ENCODE peak calls at places on chromosome 6, in nine cellular contexts. O is cardiac fibroblast; S is A549; H is fibroblast of lung; K is stomach; T is spleen; N is CD8-positive, alpha-beta memory T cell; C is AG04450; Z is adipocyte. M is an unnamed sample.

GRCh38 chr6:141963543-141964295 is 169.0 kb upstream of the GJE1 start:
- DNase-seq in O (peak; percentile 41), S (no peak), H (peak; percentile 43), K (no peak), T (no peak), N (no peak), C (no peak), Z (no peak), M (peak; percentile 21)

GRCh38 chr6:103783344-103783743 is 1076.4 kb downstream of the HACE1 start:
- DNase-seq in O (peak; percentile 7), S (no peak), H (no peak), K (peak; percentile 28), T (no peak), N (no peak), C (no peak), Z (no peak), M (no peak)

GRCh38 chr6:145878591-145879295 is 64.1 kb upstream of the FBXO30 start:
- DNase-seq in O (no peak), S (no peak), H (no peak), K (no peak), T (no peak), N (no peak), C (no peak), Z (no peak), M (no peak)

GRCh38 chr6:107645740-107646139 is 155.8 kb downstream of the SOBP start:
- DNase-seq in O (no peak), S (no peak), H (no peak), K (no peak), T (no peak), N (no peak), C (no peak), Z (no peak), M (no peak)

GRCh38 chr6:134097114-134097707 is 44.8 kb upstream of the SLC2A12 start:
- DNase-seq in O (peak; percentile 86), S (peak; percentile 58), H (peak; percentile 83), K (peak; percentile 61), T (no peak), N (peak; percentile 51), C (peak; percentile 50), Z (peak; percentile 92), M (no peak)

GRCh38 chr6:167826230-167827061 is at the start of gene AFDN:
- DNase-seq in O (peak; percentile 47), S (peak; percentile 40), H (peak; percentile 33), K (peak; percentile 82), T (peak; percentile 94), N (peak; percentile 52), C (no peak), Z (peak; percentile 86), M (no peak)

GRCh38 chr6:167779123-167779992 is 47.4 kb upstream of the AFDN start:
- DNase-seq in O (no peak), S (no peak), H (no peak), K (no peak), T (peak; percentile 66), N (no peak), C (no peak), Z (no peak), M (no peak)

GRCh38 chr6:6891074-6891754 is 216.5 kb upstream of the RREB1 start:
- DNase-seq in O (no peak), S (no peak), H (no peak), K (peak; percentile 80), T (no peak), N (no peak), C (no peak), Z (no peak), M (no peak)

GRCh38 chr6:448296-449056 is 56.9 kb downstream of the IRF4 start:
- DNase-seq in O (no peak), S (no peak), H (no peak), K (no peak), T (peak; percentile 62), N (no peak), C (no peak), Z (no peak), M (no peak)

GRCh38 chr6:17418281-17419188 is 25.1 kb downstream of the CAP2 start:
- DNase-seq in O (peak; percentile 53), S (peak; percentile 27), H (no peak), K (no peak), T (no peak), N (no peak), C (no peak), Z (peak; percentile 89), M (peak; percentile 72)
- H3K4me3 ChIP-seq in O (no peak overlapping the region), S (peak overlapping the region; percentile 22), H (no peak overlapping the region), K (no peak overlapping the region), T (no peak overlapping the region), N (no peak overlapping the region), C (peak overlapping the region; percentile 37), Z (peak overlapping the region; percentile 64), M (no peak overlapping the region)

GRCh38 chr6:150857906-150858365 is 7.6 kb upstream of the MTHFD1L start:
- DNase-seq in O (no peak), S (no peak), H (no peak), K (no peak), T (no peak), N (no peak), C (no peak), Z (no peak), M (no peak)
- H3K4me3 ChIP-seq in O (no peak overlapping the region), S (no peak overlapping the region), H (no peak overlapping the region), K (no peak overlapping the region), T (no peak overlapping the region), N (no peak overlapping the region), C (peak overlapping the region; percentile 15), Z (peak overlapping the region; percentile 67), M (no peak overlapping the region)

GRCh38 chr6:113734886-113735481 is 122.2 kb upstream of the MARCKS start:
- DNase-seq in O (peak; percentile 22), S (no peak), H (peak; percentile 34), K (no peak), T (no peak), N (no peak), C (no peak), Z (peak; percentile 27), M (no peak)
- H3K4me3 ChIP-seq in O (no peak overlapping the region), S (no peak overlapping the region), H (no peak overlapping the region), K (no peak overlapping the region), T (no peak overlapping the region), N (no peak overlapping the region), C (no peak overlapping the region), Z (no peak overlapping the region), M (no peak overlapping the region)

GRCh38 chr6:30341728-30342127 is 3.2 kb upstream of the RPP21 start:
- DNase-seq in O (no peak), S (no peak), H (no peak), K (no peak), T (no peak), N (no peak), C (no peak), Z (no peak), M (no peak)

GRCh38 chr6:30345852-30346251 is 896 bp downstream of the RPP21 start:
- DNase-seq in O (no peak), S (no peak), H (no peak), K (no peak), T (no peak), N (no peak), C (no peak), Z (no peak), M (no peak)

GRCh38 chr6:30341249-30341648 is 3.7 kb upstream of the RPP21 start:
- DNase-seq in O (no peak), S (no peak), H (no peak), K (no peak), T (no peak), N (no peak), C (no peak), Z (no peak), M (no peak)

GRCh38 chr6:30344868-30345671 is at the start of gene RPP21:
- DNase-seq in O (peak; percentile 78), S (peak; percentile 80), H (peak; percentile 74), K (peak; percentile 90), T (peak; percentile 98), N (peak; percentile 79), C (no peak), Z (peak; percentile 95), M (no peak)

DNA sequence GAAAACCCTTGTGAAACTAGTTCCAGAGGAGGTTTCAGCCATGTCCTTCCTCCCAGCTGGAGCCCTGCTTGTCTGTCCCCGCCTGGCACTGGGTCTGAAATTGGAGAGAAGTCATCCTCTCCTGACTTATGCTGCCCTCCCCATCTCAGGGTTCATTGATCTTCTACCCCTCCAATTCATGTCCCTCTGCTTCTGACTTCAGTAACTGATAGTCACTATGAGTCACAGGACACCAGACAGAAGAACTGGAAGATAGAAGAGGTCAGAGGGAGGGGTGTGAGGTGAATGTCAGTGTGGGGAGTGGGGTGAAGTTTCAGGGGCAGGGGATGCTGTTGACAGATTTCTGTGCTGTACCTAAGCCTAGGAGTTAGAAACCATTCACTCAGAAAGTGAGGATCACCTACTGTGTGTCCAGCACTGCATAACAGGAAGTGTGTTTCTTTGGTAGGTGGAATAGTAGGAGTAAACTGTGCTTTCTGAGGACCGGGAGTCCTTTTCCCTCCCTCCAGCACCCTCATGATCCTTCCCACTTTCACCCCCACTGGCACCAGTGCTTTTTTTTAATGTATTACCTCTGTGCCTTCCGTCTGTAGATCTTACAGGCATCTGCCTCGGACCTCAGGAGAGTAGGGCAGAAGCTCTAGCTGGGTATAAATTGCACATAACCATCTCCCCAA is 627 bp upstream of the RPP21 start:
- DNase-seq in O (no peak), S (no peak), H (no peak), K (no peak), T (no peak), N (no peak), C (no peak), Z (no peak), M (no peak)
- H3K4me3 ChIP-seq in O (no peak overlapping the region), S (peak overlapping the region; percentile 93), H (no peak overlapping the region), K (peak overlapping the region; percentile 94), T (peak overlapping the region; percentile 95), N (peak overlapping the region; percentile 71), C (peak overlapping the region; percentile 25), Z (peak overlapping the region; percentile 89), M (peak overlapping the region; percentile 76)

M was measured in skeletal muscle cell.